ENCODE peak calls at places on chromosomes 11 and 22, in four cellular contexts. V is adrenal gland, P is RWPE1, J is SK-N-SH. M is an unnamed sample.

GRCh38 chr11:8061555-8062428 is 19.2 kb upstream of the TUB start:
- DNase-seq in V (no peak), J (no peak), P (no peak), M (no peak)

GRCh38 chr11:33248416-33248957 is 8.7 kb upstream of the HIPK3 start:
- DNase-seq in P (peak; percentile 42), J (no peak), V (no peak), M (peak; percentile 81)

GRCh38 chr11:94656968-94657367 is 89.8 kb downstream of the PIWIL4 start:
- DNase-seq in V (no peak), J (no peak), P (no peak), M (no peak)

GRCh38 chr22:23638611-23639010 is 6.5 kb upstream of the DRICH1 start:
- DNase-seq in J (no peak), P (no peak), V (no peak), M (no peak)

GRCh38 chr11:107676341-107676740 is 35.5 kb downstream of the SLN start:
- DNase-seq in V (no peak), P (no peak), J (no peak), M (no peak)

GRCh38 chr11:124745835-124746620 is 6.0 kb downstream of the VSIG2 start:
- DNase-seq in V (no peak), P (peak; percentile 47), J (no peak), M (peak; percentile 51)

GRCh38 chr11:108715239-108715638 is 50.4 kb downstream of the DDX10 start:
- DNase-seq in J (no peak), V (no peak), P (no peak), M (no peak)

GRCh38 chr11:57251491-57252104 is 14.5 kb upstream of the APLNR start:
- DNase-seq in V (peak; percentile 39), J (no peak), P (no peak), M (peak; percentile 26)

GRCh38 chr11:59076876-59077571 is 9.1 kb upstream of the GLYATL1B start:
- DNase-seq in P (no peak), V (no peak), J (no peak), M (no peak)

GRCh38 chr11:91248199-91248807 is 976.3 kb upstream of the FAT3 start:
- DNase-seq in V (peak; percentile 31), P (peak; percentile 12), J (no peak), M (peak; percentile 24)

GRCh38 chr22:20843501-20843900 is 15.1 kb downstream of the PI4KA start:
- DNase-seq in V (no peak), J (no peak), P (no peak), M (peak; percentile 72)

GRCh38 chr22:45878051-45878764 is 98.8 kb downstream of the WNT7B start:
- DNase-seq in V (no peak), J (no peak), P (no peak), M (no peak)

GRCh38 chr22:48779211-48779643 is 1048.4 kb downstream of the BRD1 start:
- DNase-seq in J (no peak), V (no peak), P (no peak), M (no peak)

GRCh38 chr11:102653744-102654291 is 28.7 kb upstream of the MMP20 start:
- DNase-seq in P (peak; percentile 30), J (no peak), V (no peak), M (no peak)

GRCh38 chr22:44298331-44299087 is 14.2 kb downstream of the SHISAL1 start:
- DNase-seq in V (no peak), P (no peak), J (no peak), M (no peak)

GRCh38 chr11:11993814-11994213 is 14.6 kb downstream of the DKK3 start:
- DNase-seq in P (peak; percentile 82), V (peak; percentile 77), J (peak; percentile 70), M (no peak)

GRCh38 chr11:11318479-11318878 is 34.6 kb downstream of the CSNK2A3 start:
- DNase-seq in J (no peak), V (no peak), P (no peak), M (no peak)

GRCh38 chr11:134063991-134064747 is 4.7 kb upstream of the JAM3 start:
- DNase-seq in V (no peak), P (no peak), J (no peak), M (no peak)

GRCh38 chr11:46273511-46274205 is 3.8 kb upstream of the CREB3L1 start:
- DNase-seq in P (no peak), V (no peak), J (no peak), M (peak; percentile 87)

GRCh38 chr22:24040946-24041345 is 29.8 kb downstream of the CABIN1 start:
- DNase-seq in V (no peak), P (no peak), J (no peak), M (no peak)

GRCh38 chr11:73907191-73907590 is 30.4 kb downstream of the PAAF1 start:
- DNase-seq in J (no peak), P (peak; percentile 83), V (peak; percentile 81), M (no peak)

GRCh38 chr11:9840460-9841004 is 176.7 kb downstream of the SWAP70 start:
- DNase-seq in P (no peak), J (no peak), V (no peak), M (no peak)

GRCh38 chr11:119417726-119418540 is 5.0 kb downstream of the THY1 start:
- DNase-seq in J (peak; percentile 21), V (no peak), P (peak; percentile 78), M (no peak)

GRCh38 chr11:73218106-73218829 is at the start of gene P2RY2:
- DNase-seq in P (peak; percentile 68), J (peak; percentile 86), V (peak; percentile 82), M (peak; percentile 90)

GRCh38 chr22:49554296-49554625 is 273.4 kb downstream of the BRD1 start:
- DNase-seq in P (no peak), V (no peak), J (no peak), M (no peak)

GRCh38 chr11:125494987-125495725 is 909 bp downstream of the FEZ1 start:
- DNase-seq in V (peak; percentile 23), J (peak; percentile 76), P (peak; percentile 74), M (no peak)

GRCh38 chr11:20360650-20361049 is 2.9 kb upstream of the HTATIP2 start:
- DNase-seq in J (no peak), V (peak; percentile 48), P (no peak), M (peak; percentile 92)

GRCh38 chr11:115503083-115503885 is 931 bp downstream of the CADM1 start:
- DNase-seq in P (no peak), J (peak; percentile 74), V (peak; percentile 80), M (peak; percentile 77)

GRCh38 chr11:2531277-2531986 is 86.6 kb downstream of the KCNQ1 start:
- DNase-seq in P (peak; percentile 58), J (peak; percentile 90), V (peak; percentile 71), M (peak; percentile 62)

GRCh38 chr11:1695548-1696108 is 1.4 kb upstream of the KRTAP5-6 start:
- DNase-seq in J (no peak), P (no peak), V (no peak), M (no peak)

GRCh38 chr11:75697906-75698563 is 19.6 kb upstream of the MOGAT2 start:
- DNase-seq in P (peak; percentile 78), J (no peak), V (no peak), M (no peak)

GRCh38 chr11:127268956-127269355 is 268.4 kb upstream of the KIRREL3 start:
- DNase-seq in P (no peak), J (no peak), V (no peak), M (no peak)

GRCh38 chr11:61378713-61379313 is 13.6 kb upstream of the TMEM216 start:
- DNase-seq in P (peak; percentile 92), J (no peak), V (peak; percentile 73), M (no peak)

GRCh38 chr11:71329165-71329510 is 76.8 kb upstream of the SHANK2 start:
- DNase-seq in J (no peak), V (no peak), P (no peak), M (no peak)

GRCh38 chr22:48534395-48534958 is 1293.2 kb downstream of the BRD1 start:
- DNase-seq in J (no peak), V (no peak), P (no peak), M (no peak)

GRCh38 chr11:75554258-75555022 is 7.6 kb upstream of the SERPINH1 start:
- DNase-seq in J (peak; percentile 96), V (peak; percentile 91), P (no peak), M (no peak)

GRCh38 chr11:109033627-109034340 is 368.9 kb downstream of the DDX10 start:
- DNase-seq in J (no peak), V (peak; percentile 36), P (no peak), M (no peak)

GRCh38 chr11:86741489-86742435 is 58.6 kb upstream of the PRSS23 start:
- DNase-seq in J (no peak), P (peak; percentile 60), V (no peak), M (peak; percentile 3)
- H3K27ac ChIP-seq in J (peak overlapping the region; percentile 92), P (peak overlapping the region; percentile 100), V (peak overlapping the region; percentile 90), M (no peak overlapping the region)

GRCh38 chr11:29321293-29322132 is 695.3 kb downstream of the KCNA4 start:
- DNase-seq in J (no peak), P (peak; percentile 62), V (no peak), M (peak; percentile 0)
- H3K27ac ChIP-seq in J (no peak overlapping the region), P (no peak overlapping the region), V (no peak overlapping the region), M (no peak overlapping the region)

DNA sequence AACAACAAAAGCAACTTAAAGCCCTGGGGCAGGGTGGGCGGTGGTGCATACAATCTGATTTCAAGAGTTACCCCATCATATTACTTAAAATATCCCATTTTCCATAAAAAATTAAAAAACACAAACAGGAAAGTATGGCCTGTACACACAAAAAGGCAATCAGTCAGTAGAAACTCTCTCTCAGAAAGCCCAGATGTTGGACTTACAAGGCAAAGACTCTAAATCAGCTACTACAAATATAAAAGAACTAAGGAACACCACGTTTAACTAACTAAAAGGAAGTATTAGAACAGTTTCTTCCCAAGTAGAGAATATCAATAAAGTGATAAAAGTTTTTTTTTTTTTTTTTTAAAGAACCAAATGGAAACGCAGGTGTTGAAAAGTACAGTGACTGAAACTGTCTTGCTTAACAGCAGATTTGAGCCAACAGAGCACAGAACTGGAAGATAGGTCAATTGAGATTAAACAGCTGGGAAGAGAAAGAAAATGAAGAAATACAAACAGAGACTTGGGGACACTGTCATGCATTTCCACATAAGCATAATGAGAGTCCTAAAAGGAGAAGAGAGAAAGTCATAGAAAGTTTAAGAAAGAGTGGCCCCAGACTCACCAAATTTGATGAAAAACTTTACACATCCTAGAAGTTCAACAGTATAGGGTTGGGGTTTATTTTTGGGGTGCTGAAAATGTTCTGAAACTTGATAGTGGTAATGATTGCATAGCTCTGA is 8.6 kb downstream of the SC5D start:
- DNase-seq in V (no peak), J (no peak), P (no peak), M (no peak)
- H3K27ac ChIP-seq in V (no peak overlapping the region), J (no peak overlapping the region), P (no peak overlapping the region), M (no peak overlapping the region)

GRCh38 chr11:77249427-77249826 is 52.1 kb downstream of the GDPD4 start:
- DNase-seq in P (peak; percentile 15), V (no peak), J (no peak), M (no peak)

DNA sequence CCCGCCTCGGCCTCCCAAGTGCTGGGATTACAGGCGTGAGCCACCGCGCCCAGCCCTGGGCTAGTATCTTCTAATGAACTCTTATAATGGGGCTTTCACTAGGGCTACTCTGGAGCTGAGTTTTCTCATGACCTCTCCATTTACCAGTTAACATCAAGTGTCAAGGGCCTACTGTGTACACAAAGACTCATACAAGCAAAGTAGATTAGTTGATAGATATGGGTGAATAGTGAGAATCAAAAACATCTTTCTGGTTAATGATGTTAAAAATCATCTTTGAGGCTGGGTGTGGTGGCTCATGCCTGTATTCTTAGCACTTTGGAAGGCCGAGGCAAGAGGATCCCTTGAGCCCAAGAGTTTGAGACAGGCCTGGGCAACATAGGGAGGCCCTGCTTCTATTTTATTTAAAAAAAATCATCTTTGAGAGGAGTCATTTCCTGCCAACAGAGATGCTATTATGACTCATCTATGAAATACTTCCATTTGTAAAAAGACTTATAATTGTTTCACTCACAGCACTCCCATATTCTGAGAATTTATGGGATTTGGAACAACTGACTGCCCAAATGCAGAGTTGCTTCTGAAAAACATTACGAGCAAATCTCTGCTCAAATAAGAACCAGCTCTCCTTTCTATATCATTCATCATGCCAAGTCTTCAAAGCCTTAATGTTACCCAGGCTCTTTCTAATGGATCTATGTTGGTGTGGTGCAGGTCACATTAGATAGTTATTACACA is 57.0 kb downstream of the GDPD4 start:
- DNase-seq in V (no peak), J (no peak), P (peak; percentile 64), M (no peak)
- H3K27ac ChIP-seq in V (no peak overlapping the region), J (no peak overlapping the region), P (peak overlapping the region; percentile 91), M (no peak overlapping the region)

GRCh38 chr22:26642465-26643367 is 14.7 kb upstream of the MIAT start:
- DNase-seq in J (no peak), P (no peak), V (no peak), M (peak; percentile 34)
- H3K27ac ChIP-seq in J (no peak overlapping the region), P (no peak overlapping the region), V (no peak overlapping the region), M (peak overlapping the region; percentile 8)

M was measured in small intestine.